ENCODE peak calls at places on chromosomes 1 and 21, in ten cellular contexts. P, D, R, B, T, I, K, V, S and N are unnamed samples. For H3K36me3, the result is how much of the 10 kb centered on the place peaks cover.

GRCh38 chr1:81305997-81306452 is 494.7 kb upstream of the ADGRL2 start:
- DNase-seq in D (peak), I (peak), T (peak), B (no peak), K (peak), P (peak), S (peak), R (no peak), V (no peak), N (peak)

GRCh38 chr1:156160744-156161181 is 7.4 kb downstream of the SEMA4A start:
- DNase-seq in S (peak), V (peak), I (peak), K (peak), D (peak), R (peak), T (peak), B (no peak), P (peak), N (no peak)

GRCh38 chr1:235632538-235633219 is 16.9 kb downstream of the GNG4 start:
- DNase-seq in I (peak), D (peak), S (peak), B (peak), K (no peak), P (no peak), V (no peak), T (no peak), R (no peak), N (no peak)

GRCh38 chr1:149997585-149998262 is 12.8 kb downstream of the OTUD7B start:
- DNase-seq in T (no peak), I (no peak), R (no peak), D (no peak), S (no peak), B (peak), K (no peak), P (no peak), V (no peak), N (no peak)

GRCh38 chr1:185314416-185314815 is 2.6 kb downstream of the IVNS1ABP start:
- DNase-seq in B (no peak), K (peak), R (no peak), D (no peak), V (no peak), P (no peak), I (no peak), T (no peak), S (peak), N (no peak)

GRCh38 chr1:10637833-10638558 is 158.4 kb downstream of the CASZ1 start:
- DNase-seq in D (no peak), T (peak), S (no peak), K (no peak), R (no peak), B (no peak), P (no peak), V (no peak), I (no peak), N (no peak)

GRCh38 chr21:29297483-29298347 is 1.0 kb upstream of the BACH1 start:
- DNase-seq in B (no peak), D (no peak), S (no peak), K (no peak), V (no peak), I (no peak), T (no peak), R (no peak), P (no peak), N (no peak)

GRCh38 chr1:226268421-226269124 is 40.4 kb downstream of the LIN9 start:
- DNase-seq in T (no peak), P (no peak), V (no peak), S (no peak), I (no peak), R (no peak), K (no peak), B (no peak), D (peak), N (no peak)

GRCh38 chr1:218815076-218815475 is 358.6 kb upstream of the LYPLAL1 start:
- DNase-seq in S (no peak), B (no peak), V (no peak), T (no peak), K (no peak), I (no peak), P (no peak), D (no peak), R (no peak), N (no peak)

GRCh38 chr1:243944429-243945160 is 94.6 kb upstream of the AKT3 start:
- DNase-seq in K (no peak), S (peak), I (peak), R (no peak), P (no peak), V (no peak), B (no peak), T (peak), D (peak), N (peak)

GRCh38 chr1:45960930-45961715 is 157.7 kb downstream of the MAST2 start:
- DNase-seq in R (no peak), P (no peak), S (no peak), I (no peak), T (no peak), D (no peak), B (no peak), K (no peak), V (no peak), N (no peak)

GRCh38 chr1:206854401-206855129 is 10.9 kb upstream of the IL20 start:
- DNase-seq in P (no peak), D (peak), T (no peak), B (no peak), S (no peak), K (no peak), I (no peak), V (no peak), R (no peak), N (no peak)

GRCh38 chr1:41155105-41155504 is 87.0 kb downstream of the SCMH1 start:
- DNase-seq in B (no peak), I (no peak), K (no peak), T (no peak), D (no peak), S (no peak), V (no peak), R (no peak), P (no peak), N (no peak)

GRCh38 chr1:217895817-217896216 is 264.7 kb downstream of the SPATA17 start:
- DNase-seq in D (no peak), T (no peak), I (no peak), R (no peak), S (no peak), B (no peak), K (no peak), P (no peak), V (no peak), N (no peak)

GRCh38 chr1:93033029-93033428 is 46.1 kb upstream of the MTF2 start:
- DNase-seq in T (no peak), D (no peak), S (peak), I (no peak), B (peak), V (no peak), P (no peak), R (no peak), K (no peak), N (no peak)

GRCh38 chr21:36658926-36659325 is 40.0 kb upstream of the SIM2 start:
- DNase-seq in T (no peak), K (no peak), I (no peak), D (no peak), P (no peak), V (no peak), B (no peak), R (no peak), S (no peak), N (no peak)

GRCh38 chr1:39076799-39077148 is 50.6 kb downstream of the NDUFS5 start:
- DNase-seq in T (no peak), V (no peak), I (no peak), P (no peak), R (no peak), S (no peak), K (no peak), D (no peak), B (no peak), N (no peak)

GRCh38 chr1:244778356-244778755 is 57.1 kb upstream of the COX20 start:
- DNase-seq in T (no peak), I (peak), B (no peak), S (peak), P (no peak), K (no peak), R (no peak), D (peak), V (no peak), N (peak)

GRCh38 chr1:46807046-46807972 is 8.5 kb downstream of the CYP4B1 start:
- DNase-seq in R (no peak), P (no peak), K (no peak), D (no peak), T (peak), V (no peak), B (no peak), S (no peak), I (no peak), N (no peak)

GRCh38 chr1:30047576-30047975 is 675.8 kb downstream of the MATN1 start:
- DNase-seq in K (no peak), I (no peak), V (no peak), S (no peak), P (no peak), T (no peak), B (no peak), R (no peak), D (no peak), N (no peak)

GRCh38 chr1:59879556-59879955 is 47.0 kb downstream of the CYP2J2 start:
- DNase-seq in I (peak), K (peak), V (no peak), D (peak), P (peak), T (peak), S (peak), R (peak), B (no peak), N (peak)

GRCh38 chr1:21552715-21553114 is 43.5 kb downstream of the ALPL start:
- DNase-seq in B (no peak), V (no peak), I (peak), R (no peak), S (peak), P (no peak), T (no peak), K (no peak), D (peak), N (peak)

GRCh38 chr1:99005537-99005942 is 879 bp upstream of the PLPPR5 start:
- DNase-seq in I (peak), V (no peak), P (peak), T (peak), R (no peak), B (no peak), K (no peak), S (no peak), D (no peak), N (no peak)

GRCh38 chr1:10897321-10897980 is 101.0 kb upstream of the CASZ1 start:
- DNase-seq in I (no peak), D (no peak), T (no peak), S (no peak), R (no peak), K (no peak), P (no peak), B (no peak), V (peak), N (no peak)

GRCh38 chr1:221993444-221993948 is 251.6 kb upstream of the DUSP10 start:
- DNase-seq in S (no peak), R (no peak), I (no peak), P (no peak), V (no peak), D (no peak), B (no peak), T (no peak), K (no peak), N (no peak)

GRCh38 chr1:240912821-240913220 is 300.9 kb upstream of the GREM2 start:
- DNase-seq in S (no peak), P (no peak), I (no peak), R (no peak), B (no peak), D (no peak), V (no peak), T (no peak), K (no peak), N (no peak)

GRCh38 chr1:243731301-243731891 is 118.6 kb downstream of the AKT3 start:
- DNase-seq in I (peak), B (no peak), V (no peak), S (peak), T (no peak), K (no peak), R (no peak), D (peak), P (no peak), N (no peak)

DNA sequence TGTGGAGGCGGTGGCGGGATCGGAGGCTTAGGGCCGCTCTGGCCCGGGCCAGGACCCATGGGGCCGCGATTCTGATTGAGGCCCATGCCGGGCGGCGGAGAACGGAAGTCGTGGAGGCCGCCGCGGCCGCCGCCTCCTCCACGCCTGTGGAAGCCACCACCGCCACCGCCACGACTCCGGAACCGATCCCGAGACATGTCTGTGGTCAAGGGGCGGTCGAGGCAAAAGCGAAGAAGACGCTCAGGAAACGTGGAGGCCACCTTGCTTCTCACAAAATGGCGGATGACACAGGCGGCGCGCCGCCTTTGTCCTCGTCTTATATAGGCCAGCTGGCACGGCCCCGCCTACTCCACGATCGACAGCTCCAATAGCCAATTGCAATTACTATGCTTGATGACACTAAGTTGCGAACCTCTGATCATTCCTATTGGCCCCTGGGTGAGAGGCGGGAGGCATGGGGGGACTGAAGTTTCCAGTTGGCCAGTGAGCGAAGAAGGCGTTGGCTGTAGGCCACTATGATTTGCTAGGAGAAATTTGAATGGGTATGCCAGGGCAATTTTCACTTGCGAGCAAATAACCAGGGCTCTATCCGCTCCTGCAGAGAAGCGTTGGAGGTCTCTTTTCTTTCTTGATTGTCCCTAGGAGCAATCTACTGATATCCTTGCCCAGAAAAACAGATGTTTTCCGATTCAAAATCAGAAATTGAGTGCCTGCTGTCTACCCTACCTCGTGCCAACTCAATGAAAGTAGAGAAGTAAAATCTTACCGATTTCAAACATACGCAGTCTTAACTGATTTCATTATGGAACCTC is at the start of gene SFPQ:
- DNase-seq in R (peak), T (peak), P (peak), B (peak), S (peak), V (peak), K (peak), I (peak), D (peak), N (peak)
- TF ChIP-seq CTCF in R (no peak), T (no peak), P (no peak), B (no peak), S (no peak), V (no peak), K (no peak), I (no peak), D (no peak), N (no peak)

GRCh38 chr1:216221260-216221700 is 202.0 kb downstream of the USH2A start:
- DNase-seq in D (peak), V (no peak), I (peak), T (peak), B (peak), S (peak), K (peak), R (no peak), P (peak), N (peak)
- H3K4me3 ChIP-seq in D (peak), V (no peak), I (peak), T (peak), B (peak), S (peak), K (peak), R (peak), P (peak), N (peak)

GRCh38 chr1:248851390-248851789 is 7.5 kb downstream of the ZNF692 start:
- DNase-seq in V (no peak), K (no peak), R (no peak), T (peak), D (no peak), S (no peak), P (no peak), B (no peak), I (no peak), N (no peak)
- H3K36me3 ChIP-seq in V (under half), K (under half), R (under half), T (half or more), D (under half), S (under half), P (half or more), B (under half), I (half or more), N (under half)

DNA sequence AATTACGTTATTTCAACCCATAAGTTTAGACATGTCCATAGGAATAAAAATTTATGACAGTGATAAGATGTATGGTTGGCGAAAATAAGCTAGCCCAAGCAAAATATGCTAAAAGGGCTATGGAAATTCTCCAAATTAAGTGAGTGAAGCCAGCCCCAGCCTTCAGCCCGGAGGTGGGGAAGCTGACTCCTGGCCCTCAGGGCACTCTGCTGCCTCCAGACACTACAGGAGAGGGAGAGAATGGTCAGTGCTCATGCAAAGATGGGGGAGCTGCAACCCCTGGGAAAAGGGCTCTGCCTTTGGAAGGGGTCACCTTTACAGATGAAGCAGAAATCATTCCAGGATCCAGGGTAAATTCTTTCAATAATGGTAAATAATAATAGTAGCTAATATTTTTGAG is 156.1 kb upstream of the CTTNBP2NL start:
- DNase-seq in D (no peak), R (no peak), K (no peak), B (no peak), P (no peak), S (no peak), T (no peak), I (no peak), V (no peak), N (no peak)
- TF ChIP-seq CTCF in D (no peak), R (no peak), K (no peak), B (no peak), P (no peak), S (no peak), T (peak), I (no peak), V (no peak), N (no peak)

GRCh38 chr21:46021978-46022544 is 40.5 kb downstream of the COL6A1 start:
- DNase-seq in D (no peak), V (peak), P (no peak), B (no peak), K (no peak), S (no peak), R (peak), I (no peak), T (peak), N (no peak)
- H3K4me3 ChIP-seq in D (no peak), V (no peak), P (no peak), B (no peak), K (no peak), S (no peak), R (no peak), I (no peak), T (no peak), N (no peak)